ENCODE peak calls at places on chromosomes 1 and 21, in eight cellular contexts. V, U, F, O, J, B, X and Z are unnamed samples.

GRCh38 chr1:23496490-23497181 is 12.7 kb upstream of the ASAP3 start:
- DNase-seq in V (no peak), U (no peak), F (no peak), O (no peak), J (no peak), B (no peak), X (no peak), Z (no peak)

GRCh38 chr21:38434913-38435533 is 63.3 kb downstream of the ERG start:
- DNase-seq in V (no peak), U (no peak), F (no peak), O (no peak), J (peak), B (no peak), X (no peak), Z (no peak)

GRCh38 chr1:246784621-246785535 is 60.7 kb downstream of the SCCPDH start:
- DNase-seq in V (no peak), U (peak), F (peak), O (no peak), J (peak), B (no peak), X (no peak), Z (no peak)

GRCh38 chr1:11188858-11189451 is at the start of gene ANGPTL7:
- DNase-seq in V (no peak), U (no peak), F (no peak), O (no peak), J (no peak), B (no peak), X (no peak), Z (no peak)

GRCh38 chr21:29394051-29394450 is 95.3 kb downstream of the BACH1 start:
- DNase-seq in V (no peak), U (no peak), F (no peak), O (no peak), J (no peak), B (no peak), X (no peak), Z (no peak)

GRCh38 chr1:94597701-94598100 is 56.1 kb upstream of the F3 start:
- DNase-seq in V (no peak), U (no peak), F (no peak), O (no peak), J (no peak), B (no peak), X (no peak), Z (peak)

GRCh38 chr1:55869050-55869449 is 653.9 kb upstream of the USP24 start:
- DNase-seq in V (no peak), U (no peak), F (no peak), O (no peak), J (no peak), B (peak), X (no peak), Z (no peak)

GRCh38 chr1:11860586-11860985 is 1.8 kb upstream of the NPPB start:
- DNase-seq in V (no peak), U (no peak), F (no peak), O (no peak), J (no peak), B (no peak), X (no peak), Z (no peak)

GRCh38 chr1:12640237-12640957 is 3.5 kb upstream of the AADACL4 start:
- DNase-seq in V (no peak), U (no peak), F (no peak), O (no peak), J (no peak), B (no peak), X (no peak), Z (no peak)

GRCh38 chr1:173715538-173715844 is 710 bp downstream of the KLHL20 start:
- DNase-seq in V (no peak), U (no peak), F (no peak), O (no peak), J (no peak), B (no peak), X (no peak), Z (no peak)

GRCh38 chr1:214187152-214187900 is 93.6 kb upstream of the SMYD2 start:
- DNase-seq in V (no peak), U (no peak), F (no peak), O (peak), J (no peak), B (no peak), X (peak), Z (no peak)

GRCh38 chr1:93567255-93567918 is 114.2 kb downstream of the BCAR3 start:
- DNase-seq in V (no peak), U (no peak), F (peak), O (no peak), J (peak), B (no peak), X (no peak), Z (peak)